ENCODE peak calls at places on chromosomes 12 and 14, in six cellular contexts. P is endothelial cell of umbilical vein, C is HCT116, X is esophagus squamous epithelium, O is IMR-90, I is NB4. B is an unnamed sample.

GRCh38 chr14:96088131-96088880 is 49.1 kb downstream of the C14orf132 start:
- DNase-seq in X (no peak), C (no peak), P (no peak), I (no peak), O (no peak), B (no peak)

GRCh38 chr12:111322336-111323250 is 46.3 kb downstream of the PHETA1 start:
- DNase-seq in P (no peak), X (no peak), O (no peak), C (no peak), I (no peak), B (peak; percentile 97)

GRCh38 chr14:90287791-90288190 is 31.4 kb downstream of the PSMC1 start:
- DNase-seq in O (no peak), I (no peak), C (no peak), P (no peak), X (no peak), B (no peak)

GRCh38 chr12:62813031-62813829 is 121.7 kb downstream of the PPM1H start:
- DNase-seq in I (peak; percentile 81), C (peak; percentile 45), X (no peak), P (peak; percentile 68), O (peak; percentile 68), B (no peak)

GRCh38 chr14:76904100-76904739 is 78.0 kb downstream of the LRRC74A start:
- DNase-seq in C (no peak), X (no peak), P (no peak), I (no peak), O (peak; percentile 98), B (peak; percentile 48)

GRCh38 chr14:69043007-69043444 is 63.9 kb upstream of the ACTN1 start:
- DNase-seq in P (no peak), I (peak; percentile 85), X (no peak), C (no peak), O (no peak), B (no peak)

GRCh38 chr12:71439613-71440392 is at the start of gene LGR5:
- DNase-seq in P (peak; percentile 25), C (no peak), O (peak; percentile 7), X (no peak), I (no peak), B (no peak)

GRCh38 chr14:93007225-93007997 is 84.5 kb downstream of the CHGA start:
- DNase-seq in P (no peak), X (no peak), I (peak; percentile 37), O (peak; percentile 76), C (no peak), B (peak; percentile 96)

GRCh38 chr12:104121001-104121400 is 17.0 kb downstream of the NFYB start:
- DNase-seq in O (peak; percentile 78), I (no peak), P (peak; percentile 41), C (no peak), X (no peak), B (no peak)

GRCh38 chr12:70667253-70667652 is 30.0 kb upstream of the PTPRB start:
- DNase-seq in O (no peak), I (no peak), X (no peak), C (no peak), P (no peak), B (no peak)

GRCh38 chr12:113369391-113369790 is 11.0 kb downstream of the PLBD2 start:
- DNase-seq in O (no peak), I (no peak), P (no peak), X (no peak), C (no peak), B (no peak)

GRCh38 chr12:4331221-4331620 is 10.2 kb downstream of the TIGAR start:
- DNase-seq in C (no peak), X (no peak), I (no peak), O (no peak), P (no peak), B (no peak)

GRCh38 chr12:103817791-103818190 is 23.2 kb downstream of the NT5DC3 start:
- DNase-seq in I (no peak), C (no peak), X (no peak), P (no peak), O (no peak), B (no peak)

GRCh38 chr12:67426067-67426466 is 156.9 kb downstream of the CAND1 start:
- DNase-seq in X (no peak), O (peak; percentile 80), P (no peak), I (no peak), C (no peak), B (no peak)

GRCh38 chr14:94282991-94283723 is 9.9 kb downstream of the SERPINA10 start:
- DNase-seq in P (no peak), C (no peak), I (no peak), X (no peak), O (no peak), B (no peak)

GRCh38 chr14:98602983-98603382 is 669.0 kb downstream of the BCL11B start:
- DNase-seq in C (no peak), X (no peak), P (no peak), O (no peak), I (no peak), B (no peak)

GRCh38 chr12:86660488-86661171 is 404.4 kb upstream of the MGAT4C start:
- DNase-seq in C (peak; percentile 64), O (peak; percentile 55), I (no peak), P (peak; percentile 85), X (no peak), B (peak; percentile 5)

GRCh38 chr12:31896514-31897039 is 62.6 kb upstream of the RESF1 start:
- DNase-seq in P (peak; percentile 91), O (peak; percentile 38), C (no peak), I (peak; percentile 96), X (peak; percentile 49), B (no peak)

GRCh38 chr14:69288956-69289705 is 29.2 kb downstream of the GALNT16 start:
- DNase-seq in I (no peak), X (no peak), O (no peak), P (no peak), C (no peak), B (no peak)

GRCh38 chr14:50013198-50013918 is 103.0 kb downstream of the VCPKMT start:
- DNase-seq in X (no peak), P (no peak), O (no peak), I (no peak), C (peak; percentile 85), B (peak; percentile 23)

GRCh38 chr12:84910549-84911241 is 1.9 kb downstream of the SLC6A15 start:
- DNase-seq in X (no peak), I (no peak), C (no peak), P (no peak), O (no peak), B (no peak)

GRCh38 chr14:72666610-72667009 is 227.3 kb downstream of the DPF3 start:
- DNase-seq in I (no peak), X (no peak), C (peak; percentile 35), P (peak; percentile 53), O (peak; percentile 89), B (peak; percentile 48)

GRCh38 chr14:35878272-35879140 is 52.4 kb downstream of the BRMS1L start:
- DNase-seq in P (peak; percentile 89), I (peak; percentile 24), O (peak; percentile 93), C (peak; percentile 12), X (no peak), B (peak; percentile 24)

GRCh38 chr12:119308743-119309456 is 25.6 kb upstream of the CCDC60 start:
- DNase-seq in O (no peak), C (no peak), I (no peak), P (no peak), X (no peak), B (no peak)

GRCh38 chr12:109737631-109738030 is 24.0 kb downstream of the FAM222A start:
- DNase-seq in C (no peak), I (no peak), X (no peak), P (no peak), O (no peak), B (no peak)

GRCh38 chr12:49917788-49918173 is 14.1 kb upstream of the FAIM2 start:
- DNase-seq in I (no peak), C (no peak), P (no peak), X (no peak), O (no peak), B (no peak)

GRCh38 chr12:48988030-48988649 is 10.0 kb downstream of the WNT1 start:
- DNase-seq in O (peak; percentile 37), P (peak; percentile 61), C (no peak), X (no peak), I (peak; percentile 76), B (peak; percentile 80)

GRCh38 chr12:101019667-101020066 is 190.4 kb downstream of the SLC5A8 start:
- DNase-seq in C (no peak), X (no peak), I (no peak), O (no peak), P (no peak), B (no peak)

DNA sequence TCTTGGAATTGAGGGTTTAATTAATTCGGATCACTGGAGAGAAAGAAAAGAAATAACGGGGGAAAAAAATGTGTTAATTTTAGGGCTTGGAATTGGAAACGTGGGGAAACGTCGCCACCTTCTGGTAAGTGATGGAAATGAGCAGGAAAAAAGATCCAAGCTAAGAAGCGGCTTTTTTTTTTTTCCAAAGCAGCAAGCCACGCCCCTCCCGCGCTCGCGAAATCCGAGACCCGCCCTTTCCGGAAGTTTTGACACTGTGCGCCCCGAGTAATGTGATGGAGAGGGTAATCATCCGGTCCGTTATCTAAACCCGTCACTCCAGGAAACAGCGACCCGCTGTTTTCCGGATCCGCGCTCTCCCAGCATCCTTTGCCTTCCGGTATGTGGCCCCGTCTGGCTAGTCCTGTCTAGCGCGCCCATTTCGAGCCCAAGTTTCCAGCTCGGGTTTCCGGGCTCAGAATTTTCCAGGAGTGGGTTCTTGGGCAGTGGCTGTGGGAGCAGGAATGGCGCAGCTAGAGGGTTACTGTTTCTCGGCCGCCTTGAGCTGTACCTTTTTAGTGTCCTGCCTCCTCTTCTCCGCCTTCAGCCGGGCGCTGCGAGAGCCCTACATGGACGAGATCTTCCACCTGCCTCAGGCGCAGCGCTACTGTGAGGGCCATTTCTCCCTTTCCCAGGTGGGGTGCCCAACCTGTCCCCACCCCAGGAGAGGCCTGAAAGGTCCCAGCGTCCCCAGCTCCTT is at the start of gene ALG10B:
- DNase-seq in C (peak; percentile 93), P (peak; percentile 96), I (peak; percentile 95), X (peak; percentile 82), O (peak; percentile 96), B (peak; percentile 41)
- TF ChIP-seq POLR2A in C (no peak), P (peak; percentile 83), I (peak; percentile 63), X (no peak), O (peak; percentile 64), B (peak; percentile 40)

DNA sequence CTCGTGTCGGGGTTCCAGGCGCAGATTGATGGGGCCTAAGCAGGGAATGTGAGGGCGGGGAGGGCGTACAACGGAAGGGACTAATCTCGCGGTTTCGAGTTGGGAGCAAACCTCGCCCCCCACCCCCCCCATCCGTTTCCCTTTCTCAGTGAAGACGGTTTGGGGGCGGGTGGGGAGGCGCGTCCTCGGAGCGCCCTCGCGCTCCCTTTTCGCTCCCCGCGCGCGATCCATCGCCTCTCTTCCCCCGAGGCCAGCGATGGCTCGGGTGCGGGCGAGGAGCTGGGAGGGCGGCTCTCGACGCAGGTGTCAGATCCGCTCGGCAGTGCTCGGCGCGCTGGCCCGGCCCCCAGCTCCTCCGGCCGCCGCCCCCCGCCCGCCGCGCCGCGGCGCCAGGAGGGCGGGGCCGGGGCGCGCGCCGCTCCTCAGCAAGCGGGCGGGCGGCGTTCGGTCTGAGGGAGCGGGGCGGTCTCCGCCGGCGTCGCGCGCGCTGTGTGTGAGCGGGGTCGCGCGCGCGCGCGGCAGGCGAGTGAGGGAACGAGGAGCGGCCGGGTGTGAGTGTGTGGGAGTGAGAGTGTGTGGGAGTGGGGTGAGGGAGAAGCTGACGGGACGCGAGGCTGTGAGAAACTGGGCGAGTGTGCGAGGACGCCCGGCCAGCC is at the start of gene RIMKLB:
- DNase-seq in C (no peak), X (peak; percentile 30), O (peak; percentile 57), P (peak; percentile 78), I (peak; percentile 79), B (peak; percentile 67)
- TF ChIP-seq POLR2A in C (no peak), X (peak; percentile 81), O (peak; percentile 46), P (no peak), I (peak; percentile 39), B (peak; percentile 58)

GRCh38 chr12:89353823-89354629 is 1.7 kb upstream of the DUSP6 start:
- DNase-seq in X (peak; percentile 23), P (peak; percentile 66), I (peak; percentile 98), C (peak; percentile 73), O (peak; percentile 63), B (peak; percentile 59)
- TF ChIP-seq POLR2A in X (peak; percentile 70), P (peak; percentile 58), I (no peak), C (peak; percentile 57), O (peak; percentile 43), B (peak; percentile 15)

GRCh38 chr14:88792572-88793258 is at the start of gene EML5:
- DNase-seq in P (peak; percentile 76), X (peak; percentile 55), O (peak; percentile 73), C (peak; percentile 37), I (peak; percentile 68), B (no peak)
- TF ChIP-seq POLR2A in P (no peak), X (peak; percentile 39), O (no peak), C (no peak), I (no peak), B (no peak)